ENCODE peak calls at places on chromosomes 1 and 21, in five cellular contexts. I, Y, C, G and K are unnamed samples. For H3K27me3, the result is how much of the 10 kb centered on the place peaks cover.

GRCh38 chr1:101317590-101317989 is 80.8 kb downstream of the S1PR1 start:
- DNase-seq in I (no peak), Y (no peak), C (no peak), G (no peak), K (peak)

GRCh38 chr1:21295545-21295944 is 5.3 kb upstream of the ECE1 start:
- DNase-seq in I (no peak), Y (no peak), C (no peak), G (no peak), K (no peak)

GRCh38 chr1:172727275-172727674 is 68.4 kb downstream of the FASLG start:
- DNase-seq in I (no peak), Y (no peak), C (no peak), G (no peak), K (no peak)

GRCh38 chr1:201734776-201735175 is 94.2 kb upstream of the IPO9 start:
- DNase-seq in I (no peak), Y (no peak), C (no peak), G (no peak), K (no peak)

GRCh38 chr1:10909697-10910489 is 102.6 kb upstream of the TARDBP start:
- DNase-seq in I (no peak), Y (no peak), C (peak), G (no peak), K (peak)

GRCh38 chr1:15620155-15620545 is 2.9 kb downstream of the DDI2 start:
- DNase-seq in I (no peak), Y (peak), C (peak), G (peak), K (no peak)

GRCh38 chr1:3237570-3237969 is 168.6 kb downstream of the PRDM16 start:
- DNase-seq in I (no peak), Y (no peak), C (no peak), G (no peak), K (no peak)

GRCh38 chr1:3065396-3065795 is 3.6 kb upstream of the PRDM16 start:
- DNase-seq in I (no peak), Y (no peak), C (no peak), G (no peak), K (peak)

GRCh38 chr1:76284842-76285241 is 210.3 kb downstream of the ST6GALNAC3 start:
- DNase-seq in I (no peak), Y (no peak), C (no peak), G (no peak), K (no peak)

GRCh38 chr1:54884768-54885167 is 2.2 kb downstream of the DHCR24 start:
- DNase-seq in I (no peak), Y (no peak), C (no peak), G (no peak), K (no peak)

GRCh38 chr1:43963890-43964289 is 5.9 kb upstream of the DPH2 start:
- DNase-seq in I (no peak), Y (no peak), C (no peak), G (no peak), K (no peak)

GRCh38 chr21:15309721-15310120 is 244.9 kb upstream of the NRIP1 start:
- DNase-seq in I (no peak), Y (no peak), C (peak), G (no peak), K (peak)

GRCh38 chr1:205480349-205481278 is 23.9 kb upstream of the CDK18 start:
- DNase-seq in I (no peak), Y (no peak), C (no peak), G (no peak), K (no peak)

GRCh38 chr1:244022301-244022700 is 28.8 kb upstream of the ZBTB18 start:
- DNase-seq in I (no peak), Y (peak), C (no peak), G (peak), K (no peak)

GRCh38 chr1:213996320-213997022 is 8.7 kb downstream of the PROX1 start:
- DNase-seq in I (no peak), Y (no peak), C (no peak), G (no peak), K (no peak)

GRCh38 chr1:174998569-174999215 is 1.1 kb upstream of the CACYBP start:
- DNase-seq in I (peak), Y (peak), C (peak), G (peak), K (peak)

GRCh38 chr1:228207851-228208821 is at the start of gene OBSCN:
- DNase-seq in I (no peak), Y (no peak), C (no peak), G (no peak), K (peak)

GRCh38 chr1:209651148-209651547 is 1.1 kb downstream of the LAMB3 start:
- DNase-seq in I (peak), Y (peak), C (peak), G (peak), K (peak)

GRCh38 chr1:161994153-161994814 is 29.4 kb downstream of the OLFML2B start:
- DNase-seq in I (no peak), Y (peak), C (peak), G (no peak), K (peak)

GRCh38 chr21:45056505-45056904 is 17.9 kb upstream of the ADARB1 start:
- DNase-seq in I (no peak), Y (no peak), C (no peak), G (no peak), K (no peak)
- H2AFZ ChIP-seq in I (no peak), Y (no peak), C (no peak), G (no peak), K (no peak)

GRCh38 chr1:6447818-6448748 is 17.9 kb downstream of the TNFRSF25 start:
- DNase-seq in I (peak), Y (no peak), C (no peak), G (no peak), K (no peak)

GRCh38 chr1:6448749-6449631 is 17.0 kb downstream of the TNFRSF25 start:
- DNase-seq in I (no peak), Y (no peak), C (peak), G (peak), K (no peak)

GRCh38 chr1:6450943-6451373 is 15.0 kb downstream of the TNFRSF25 start:
- DNase-seq in I (no peak), Y (no peak), C (no peak), G (no peak), K (no peak)

GRCh38 chr1:6447016-6447817 is 18.8 kb downstream of the TNFRSF25 start:
- DNase-seq in I (no peak), Y (no peak), C (no peak), G (no peak), K (no peak)

DNA sequence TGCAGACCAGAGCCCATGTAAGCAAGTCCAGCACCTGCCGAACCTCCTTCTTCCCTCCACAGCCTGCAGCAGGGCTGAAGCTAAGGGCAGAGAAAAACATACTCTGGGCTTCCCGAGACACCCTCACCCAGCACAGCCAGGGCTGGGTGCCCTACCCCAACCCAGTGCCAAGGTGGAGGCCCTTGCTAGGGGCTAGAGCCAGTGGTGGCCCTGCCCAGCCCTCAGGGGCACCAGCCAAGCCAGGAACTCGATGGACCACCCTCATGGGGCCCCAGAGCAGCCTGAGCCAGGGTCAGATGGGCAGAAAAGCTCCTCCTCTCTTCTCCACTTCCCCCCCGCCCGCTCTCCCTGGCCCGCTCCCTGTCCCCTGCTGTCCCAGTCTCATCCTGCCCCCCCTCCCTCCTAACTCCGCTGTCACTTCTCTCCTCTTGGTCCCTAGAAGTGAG is 15.9 kb downstream of the TNFRSF25 start:
- DNase-seq in I (no peak), Y (no peak), C (no peak), G (no peak), K (no peak)
- H3K27me3 ChIP-seq in I (under half), Y (half or more), C (under half), G (half or more), K (under half)

GRCh38 chr1:202998836-202999750 is 8.1 kb upstream of the TMEM183A start:
- DNase-seq in I (peak), Y (peak), C (peak), G (peak), K (peak)
- H2AFZ ChIP-seq in I (peak), Y (peak), C (peak), G (peak), K (peak)

DNA sequence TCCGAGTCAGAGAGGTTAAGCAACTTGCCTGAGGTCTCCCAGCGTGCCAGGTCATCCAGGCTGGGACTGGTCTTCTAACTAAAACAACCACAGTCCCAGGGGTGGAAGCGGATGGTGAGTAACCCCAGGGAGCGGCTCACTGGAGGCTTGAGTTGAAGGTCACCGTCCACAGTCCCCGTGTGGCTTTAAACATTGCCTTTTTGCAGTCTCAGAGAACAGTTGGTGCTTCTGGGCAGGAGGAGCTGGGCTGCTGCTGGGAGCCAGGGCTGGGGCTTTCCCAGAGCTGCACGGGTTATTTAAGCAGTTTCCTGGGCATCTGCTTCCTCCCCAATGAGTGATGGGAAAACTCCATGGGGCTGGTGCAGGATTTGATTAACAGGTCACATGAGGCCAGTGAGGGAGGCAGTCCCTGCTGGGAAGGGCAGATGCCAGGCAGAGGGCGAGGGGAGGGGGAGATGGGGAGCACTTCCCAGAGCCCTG is 12.3 kb downstream of the ARHGEF10L start:
- DNase-seq in I (no peak), Y (peak), C (peak), G (peak), K (peak)
- H3K27me3 ChIP-seq in I (under half), Y (under half), C (under half), G (under half), K (under half)

DNA sequence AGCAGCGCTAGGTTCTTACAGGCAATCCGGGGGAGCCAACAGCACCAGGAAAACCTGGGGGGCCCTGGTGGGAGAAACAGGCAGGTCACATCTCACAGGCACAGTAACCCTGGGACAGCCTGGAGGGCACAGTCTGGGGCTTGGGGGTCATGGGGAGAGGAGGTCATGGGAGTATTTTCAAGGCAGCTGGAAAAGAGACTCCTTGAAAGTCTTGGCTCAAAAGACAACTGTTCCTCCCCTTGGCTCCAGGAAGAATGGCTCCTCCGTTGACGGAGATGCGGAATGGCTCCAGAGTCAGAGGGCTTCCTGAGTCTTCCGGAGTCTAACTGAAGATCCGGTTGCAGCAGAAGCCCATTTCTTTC is 25.9 kb upstream of the PEF1 start:
- DNase-seq in I (no peak), Y (no peak), C (no peak), G (no peak), K (peak)
- H2AFZ ChIP-seq in I (no peak), Y (peak), C (no peak), G (no peak), K (no peak)